ENCODE peak calls at places on chromosomes 4 and X, in nine cellular contexts. Q is AG10803; J is heart left ventricle; A is adrenal gland; H is CD8-positive, alpha-beta T cell; T is GM12865; G is H1; X is sigmoid colon; Y is fibroblast of lung. R is an unnamed sample.

GRCh38 chr4:156362581-156362980 is 408.9 kb upstream of the CTSO start:
- DNase-seq in T (no peak), J (no peak), A (no peak), X (no peak), Y (peak), H (no peak), G (no peak), Q (peak), R (no peak)

GRCh38 chrX:9825966-9826365 is 39.7 kb downstream of the SHROOM2 start:
- DNase-seq in X (no peak), Q (no peak), J (no peak), T (no peak), H (no peak), G (no peak), A (no peak), Y (no peak), R (no peak)

GRCh38 chr4:97074531-97074930 is 1068.7 kb downstream of the STPG2 start:
- DNase-seq in A (no peak), G (no peak), Y (no peak), T (no peak), H (no peak), X (no peak), J (no peak), Q (no peak), R (no peak)

GRCh38 chr4:180261346-180261745 is 1981.9 kb upstream of the TENM3 start:
- DNase-seq in Y (no peak), G (no peak), J (no peak), T (no peak), X (no peak), H (no peak), Q (no peak), A (no peak), R (no peak)

GRCh38 chr4:152935661-152936445 is at the start of gene FHDC1:
- DNase-seq in Q (no peak), Y (no peak), X (no peak), T (peak), H (no peak), A (no peak), G (no peak), J (no peak), R (no peak)

GRCh38 chrX:120774611-120775010 is 101.1 kb downstream of the CT47B1 start:
- DNase-seq in J (no peak), Q (no peak), H (no peak), A (no peak), X (no peak), Y (no peak), G (no peak), T (no peak), R (no peak)

GRCh38 chr4:154779362-154779947 is 1.6 kb upstream of the RBM46 start:
- DNase-seq in G (no peak), Y (peak), Q (peak), H (no peak), T (peak), X (no peak), J (no peak), A (no peak), R (peak)

GRCh38 chrX:6024204-6024603 is 204.5 kb downstream of the NLGN4X start:
- DNase-seq in Q (no peak), A (no peak), H (no peak), X (no peak), T (no peak), J (no peak), Y (no peak), G (no peak), R (no peak)

GRCh38 chrX:77961063-77961462 is 8.4 kb downstream of the PGAM4 start:
- DNase-seq in X (no peak), G (no peak), A (no peak), T (no peak), Q (no peak), Y (no peak), J (no peak), H (no peak), R (no peak)

GRCh38 chr4:128387600-128388351 is 100.2 kb upstream of the PGRMC2 start:
- DNase-seq in G (no peak), A (no peak), Y (no peak), H (no peak), J (no peak), Q (peak), T (no peak), X (no peak), R (no peak)

GRCh38 chr4:174983128-174983750 is 65.1 kb downstream of the ADAM29 start:
- DNase-seq in X (no peak), Y (no peak), G (no peak), H (no peak), A (no peak), J (no peak), T (no peak), Q (no peak), R (no peak)

GRCh38 chrX:139202742-139203410 is 327.7 kb upstream of the F9 start:
- DNase-seq in G (no peak), Y (no peak), J (no peak), Q (no peak), T (no peak), A (no peak), X (no peak), H (no peak), R (no peak)

GRCh38 chrX:23770142-23770541 is 12.8 kb upstream of the SAT1 start:
- DNase-seq in Y (no peak), J (no peak), G (no peak), Q (no peak), H (no peak), X (no peak), A (no peak), T (no peak), R (no peak)

GRCh38 chr4:108155373-108155772 is 13.4 kb downstream of the LEF1 start:
- DNase-seq in J (no peak), G (no peak), X (no peak), T (peak), Y (peak), Q (no peak), H (peak), A (no peak), R (no peak)

GRCh38 chrX:11267311-11267910 is 25.8 kb upstream of the AMELX start:
- DNase-seq in J (no peak), Q (peak), T (no peak), G (no peak), A (no peak), H (no peak), Y (no peak), X (no peak), R (no peak)

GRCh38 chrX:1106478-1107210 is 105.8 kb downstream of the CRLF2 start:
- DNase-seq in H (no peak), X (no peak), A (no peak), Y (no peak), T (no peak), J (no peak), Q (no peak), G (no peak), R (no peak)

GRCh38 chrX:144531877-144532276 is 648.0 kb downstream of the UBE2NL start:
- DNase-seq in Y (no peak), Q (no peak), A (no peak), J (no peak), G (no peak), T (no peak), X (no peak), H (no peak), R (no peak)

GRCh38 chr4:88366460-88366859 is 12.2 kb upstream of the HERC6 start:
- DNase-seq in T (no peak), A (no peak), Y (no peak), H (no peak), G (no peak), Q (no peak), J (no peak), X (no peak), R (no peak)

GRCh38 chr4:140223056-140223810 is 69.2 kb upstream of the MAML3 start:
- DNase-seq in A (no peak), X (no peak), J (no peak), T (no peak), Y (peak), Q (no peak), G (no peak), H (no peak), R (no peak)

GRCh38 chr4:78904143-78904542 is 35.1 kb downstream of the PAQR3 start:
- DNase-seq in A (no peak), T (no peak), Q (no peak), G (no peak), X (no peak), Y (no peak), H (no peak), J (no peak), R (no peak)

GRCh38 chr4:7788193-7788592 is 151.5 kb downstream of the AFAP1 start:
- DNase-seq in X (peak), H (no peak), Y (no peak), J (no peak), G (no peak), T (no peak), Q (no peak), A (no peak), R (no peak)

GRCh38 chr4:55866973-55867574 is 13.6 kb downstream of the EXOC1 start:
- DNase-seq in H (peak), G (no peak), Q (peak), A (no peak), X (no peak), T (peak), J (no peak), Y (peak), R (peak)

GRCh38 chr4:146949559-146949958 is 3.9 kb upstream of the TTC29 start:
- DNase-seq in G (no peak), A (no peak), J (no peak), Y (no peak), H (no peak), X (no peak), Q (no peak), T (no peak), R (no peak)

GRCh38 chr4:8568068-8568668 is 12.0 kb upstream of the GPR78 start:
- DNase-seq in X (no peak), T (no peak), A (no peak), H (no peak), Q (peak), Y (no peak), J (no peak), G (peak), R (no peak)

GRCh38 chr4:646460-646859 is 21.1 kb downstream of the PDE6B start:
- DNase-seq in J (peak), T (no peak), H (no peak), X (no peak), Q (no peak), A (no peak), G (no peak), Y (no peak), R (no peak)

GRCh38 chr4:130403221-130403620 is 1307.3 kb downstream of the C4orf33 start:
- DNase-seq in A (no peak), Y (no peak), Q (no peak), H (no peak), X (no peak), T (no peak), G (peak), J (no peak), R (no peak)

GRCh38 chrX:39022106-39022505 is 220.8 kb downstream of the MID1IP1 start:
- DNase-seq in G (no peak), T (no peak), J (no peak), X (no peak), Q (no peak), A (no peak), Y (peak), H (no peak), R (no peak)

GRCh38 chrX:9443327-9443726 is 21.5 kb upstream of the TBL1X start:
- DNase-seq in A (no peak), Q (no peak), G (no peak), X (no peak), J (no peak), T (no peak), Y (no peak), H (no peak), R (no peak)

GRCh38 chrX:48617542-48618340 is 20.4 kb downstream of the WDR13 start:
- DNase-seq in Y (no peak), X (peak), Q (no peak), H (no peak), G (no peak), T (no peak), J (no peak), A (no peak), R (no peak)

GRCh38 chrX:56114437-56114787 is 117.7 kb upstream of the KLF8 start:
- DNase-seq in A (no peak), Q (no peak), X (no peak), J (no peak), Y (no peak), T (no peak), G (no peak), H (no peak), R (no peak)

GRCh38 chr4:107066622-107067021 is 30.5 kb upstream of the DKK2 start:
- DNase-seq in H (no peak), A (no peak), X (no peak), Q (no peak), T (no peak), J (no peak), Y (no peak), G (no peak), R (no peak)

GRCh38 chr4:137543198-137543597 is 10.9 kb upstream of the PCDH18 start:
- DNase-seq in J (no peak), X (no peak), Y (no peak), Q (no peak), H (no peak), G (peak), A (no peak), T (no peak), R (no peak)

DNA sequence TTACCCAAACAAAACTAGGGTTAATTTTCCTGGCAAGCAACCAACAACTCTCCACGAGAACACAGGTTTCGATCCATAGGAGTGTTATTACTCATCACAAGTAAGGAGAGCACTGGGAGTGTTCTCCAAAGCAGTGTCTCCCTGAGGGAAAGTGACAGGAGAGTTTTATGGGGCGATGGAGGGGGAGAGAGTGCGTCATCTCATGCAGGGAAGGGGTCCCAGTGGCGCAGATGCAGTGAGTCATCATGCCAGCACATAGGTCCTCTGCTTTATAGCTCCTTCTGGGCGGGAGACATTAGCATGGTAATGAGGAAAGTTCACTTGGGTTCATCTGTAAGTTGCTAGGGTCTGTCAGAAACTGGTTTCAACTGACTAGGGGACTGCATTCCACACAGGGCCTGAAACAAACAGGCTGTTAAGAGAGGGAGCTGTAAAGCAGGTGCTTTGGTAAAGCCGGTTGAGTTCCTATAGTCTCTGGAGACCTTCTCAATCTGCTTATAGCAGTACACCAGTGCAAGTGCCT is 12.7 kb upstream of the BOD1L1 start:
- DNase-seq in Y (peak), J (no peak), A (no peak), G (peak), T (no peak), H (no peak), X (no peak), Q (peak), R (no peak)
- H3K4me3 ChIP-seq in Y (no peak), J (no peak), A (no peak), G (peak), T (no peak), H (no peak), X (no peak), Q (no peak), R (no peak)

GRCh38 chrX:46757052-46757451 is 1.9 kb downstream of the SLC9A7 start:
- DNase-seq in Q (no peak), H (no peak), A (no peak), X (no peak), T (peak), J (no peak), G (no peak), Y (no peak), R (no peak)

GRCh38 chrX:46758163-46758955 is 559 bp downstream of the SLC9A7 start:
- DNase-seq in X (no peak), A (peak), Y (peak), T (peak), Q (peak), H (peak), G (no peak), J (no peak), R (no peak)

GRCh38 chrX:46755656-46756055 is 3.3 kb downstream of the SLC9A7 start:
- DNase-seq in Q (no peak), X (no peak), Y (no peak), A (no peak), J (no peak), G (no peak), T (peak), H (no peak), R (no peak)

GRCh38 chrX:46758956-46759644 is at the start of gene SLC9A7:
- DNase-seq in T (peak), H (peak), G (peak), Y (peak), A (peak), X (peak), Q (peak), J (peak), R (peak)

DNA sequence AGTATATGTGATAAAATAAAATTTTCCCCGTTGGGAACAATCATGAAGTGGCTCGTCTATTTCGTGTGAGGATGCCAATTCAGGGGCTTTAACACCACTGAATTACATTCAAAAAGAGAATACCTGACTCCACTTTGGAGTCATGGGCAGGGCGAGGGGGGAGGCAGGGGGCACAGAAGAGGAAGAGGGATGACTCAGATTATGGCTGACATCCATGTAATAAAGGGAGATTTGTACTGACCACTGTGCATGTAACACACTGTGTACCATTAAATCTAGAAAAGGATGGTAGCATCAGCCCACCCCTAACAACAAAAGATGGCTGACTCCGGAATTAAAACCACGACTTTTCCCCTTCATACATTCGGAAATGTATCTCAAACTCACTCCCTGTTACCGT is 1.3 kb downstream of the SLC9A7 start:
- DNase-seq in Y (peak), A (no peak), G (no peak), J (no peak), Q (no peak), X (no peak), H (no peak), T (peak), R (no peak)
- H3K4me3 ChIP-seq in Y (peak), A (no peak), G (peak), J (no peak), Q (peak), X (no peak), H (no peak), T (peak), R (no peak)

GRCh38 chrX:118824173-118824782 is 654 bp downstream of the ZCCHC12 start:
- DNase-seq in G (no peak), X (no peak), A (no peak), Q (no peak), H (no peak), J (no peak), Y (no peak), T (no peak), R (no peak)
- H3K4me3 ChIP-seq in G (peak), X (peak), A (no peak), Q (no peak), H (peak), J (peak), Y (no peak), T (no peak), R (no peak)

GRCh38 chrX:153685751-153686676 is 1.7 kb upstream of the SLC6A8 start:
- DNase-seq in G (no peak), A (no peak), T (no peak), X (peak), Y (no peak), Q (no peak), H (no peak), J (peak), R (no peak)

GRCh38 chrX:153688534-153688899 is 791 bp downstream of the SLC6A8 start:
- DNase-seq in Q (no peak), T (no peak), A (no peak), H (no peak), G (no peak), X (peak), J (no peak), Y (no peak), R (no peak)

GRCh38 chrX:153688071-153688470 is 345 bp downstream of the SLC6A8 start:
- DNase-seq in J (peak), A (no peak), X (no peak), Q (no peak), Y (no peak), G (no peak), H (no peak), T (no peak), R (no peak)

GRCh38 chrX:153688900-153689590 is 1.3 kb downstream of the SLC6A8 start:
- DNase-seq in Q (peak), G (no peak), Y (peak), X (peak), J (peak), H (no peak), A (peak), T (no peak), R (no peak)

DNA sequence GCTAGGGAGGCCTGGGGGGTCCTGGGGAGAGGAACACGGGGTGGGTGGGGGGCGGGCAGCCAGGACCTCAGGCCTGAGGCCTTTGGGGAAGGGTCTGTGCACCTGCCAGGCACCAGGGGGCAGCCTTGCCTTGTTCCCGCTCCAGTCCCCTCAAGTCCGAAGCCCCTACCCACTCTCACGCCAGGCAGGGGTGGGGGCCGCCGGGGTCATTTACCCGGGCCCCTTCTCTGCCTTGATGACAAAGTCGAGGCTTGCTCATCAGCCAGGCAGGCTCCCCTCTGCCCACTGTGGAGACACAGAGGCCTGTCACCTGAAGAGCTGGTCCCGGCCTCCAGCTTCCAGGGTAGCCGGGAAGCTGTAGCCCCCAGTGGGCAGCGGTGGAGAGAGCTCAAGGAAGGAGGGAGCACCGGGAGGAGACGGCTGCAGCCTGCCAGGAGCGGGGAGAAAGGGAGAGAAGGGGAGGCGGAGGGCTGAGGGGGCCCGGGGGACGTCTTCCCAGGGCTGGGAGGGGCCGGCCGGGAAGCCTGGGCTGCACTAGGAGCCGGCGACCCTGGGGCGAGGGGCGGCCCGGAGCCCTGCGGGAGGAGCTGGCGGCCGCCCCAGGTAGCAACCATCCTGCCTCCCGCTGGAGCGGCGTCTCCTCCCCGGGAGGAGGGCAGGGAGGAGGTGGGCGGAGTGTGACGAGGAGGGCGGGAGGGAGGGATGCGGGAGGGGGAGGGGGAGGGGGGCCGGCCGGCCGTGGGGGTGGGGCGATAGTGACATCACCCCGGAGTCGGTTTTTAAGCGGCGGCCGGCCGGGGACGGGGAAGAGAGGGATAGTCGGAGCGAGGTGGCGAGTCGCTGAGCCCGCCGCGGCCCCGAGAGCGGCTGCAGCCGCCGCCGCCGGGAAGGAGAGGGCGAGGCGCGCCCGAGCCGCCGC is at the start of gene SLC6A8:
- DNase-seq in J (peak), G (no peak), T (peak), Q (peak), A (peak), H (peak), X (peak), Y (peak), R (no peak)
- H3K4me3 ChIP-seq in J (peak), G (peak), T (no peak), Q (peak), A (no peak), H (no peak), X (peak), Y (peak), R (peak)